ENCODE peak calls at places on chromosome 15, in four cellular contexts. W is AG04450, E is GM06990, V is hepatocyte. T is an unnamed sample.

GRCh38 chr15:35305906-35306305 is 220.8 kb upstream of the NANOGP8 start:
- DNase-seq in W (peak; percentile 67), E (no peak), V (peak; percentile 44), T (no peak)

GRCh38 chr15:54197995-54198394 is 219.8 kb downstream of the UNC13C start:
- DNase-seq in W (no peak), E (no peak), V (no peak), T (no peak)

GRCh38 chr15:72342385-72342784 is 22.4 kb upstream of the CELF6 start:
- DNase-seq in W (no peak), E (no peak), V (peak; percentile 30), T (no peak)

GRCh38 chr15:29518442-29518841 is 248.8 kb upstream of the NSMCE3 start:
- DNase-seq in W (no peak), E (no peak), V (no peak), T (no peak)

GRCh38 chr15:70912187-70912586 is 19.6 kb downstream of the LRRC49 start:
- DNase-seq in W (no peak), E (no peak), V (no peak), T (no peak)

GRCh38 chr15:71542836-71543235 is 267.5 kb upstream of the NR2E3 start:
- DNase-seq in W (no peak), E (no peak), V (no peak), T (no peak)

GRCh38 chr15:98958076-98958475 is 49.5 kb downstream of the PGPEP1L start:
- DNase-seq in W (no peak), E (no peak), V (no peak), T (no peak)

GRCh38 chr15:55991841-55992768 is 1.3 kb downstream of the NEDD4 start:
- DNase-seq in W (no peak), E (no peak), V (peak; percentile 53), T (no peak)

GRCh38 chr15:70768247-70768883 is 5.0 kb upstream of the UACA start:
- DNase-seq in W (no peak), E (peak; percentile 1), V (peak; percentile 25), T (no peak)

GRCh38 chr15:35885870-35886269 is 339.9 kb upstream of the DPH6 start:
- DNase-seq in W (no peak), E (no peak), V (no peak), T (no peak)

GRCh38 chr15:88651293-88651692 is 12.5 kb downstream of the ISG20 start:
- DNase-seq in W (no peak), E (no peak), V (no peak), T (no peak)

GRCh38 chr15:43218908-43219706 is 1.7 kb downstream of the EPB42 start:
- DNase-seq in W (no peak), E (no peak), V (peak; percentile 47), T (no peak)

GRCh38 chr15:76931397-76932089 is at the start of gene RCN2:
- DNase-seq in W (peak; percentile 72), E (peak; percentile 95), V (peak; percentile 98), T (peak; percentile 72)

GRCh38 chr15:59199775-59200465 is 6.7 kb upstream of the LDHAL6B start:
- DNase-seq in W (no peak), E (no peak), V (peak; percentile 61), T (no peak)

GRCh38 chr15:78841307-78841706 is 30.0 kb upstream of the ADAMTS7 start:
- DNase-seq in W (no peak), E (no peak), V (no peak), T (no peak)

GRCh38 chr15:92158426-92158825 is 235.3 kb upstream of the ST8SIA2 start:
- DNase-seq in W (no peak), E (no peak), V (peak; percentile 75), T (peak; percentile 7)

GRCh38 chr15:39789736-39790135 is 7.1 kb upstream of the FSIP1 start:
- DNase-seq in W (no peak), E (no peak), V (no peak), T (no peak)

GRCh38 chr15:41043276-41043675 is 72.8 kb downstream of the INO80 start:
- DNase-seq in W (peak; percentile 15), E (no peak), V (no peak), T (no peak)

GRCh38 chr15:88324241-88325065 is 67.9 kb upstream of the NTRK3 start:
- DNase-seq in W (no peak), E (no peak), V (no peak), T (no peak)

GRCh38 chr15:50233192-50233736 is 32.3 kb downstream of the HDC start:
- DNase-seq in W (no peak), E (no peak), V (no peak), T (no peak)

GRCh38 chr15:24823473-24823872 is 131.3 kb upstream of the SNRPN start:
- DNase-seq in W (no peak), E (no peak), V (peak; percentile 84), T (no peak)

GRCh38 chr15:69403611-69404010 is 10.5 kb upstream of the KIF23 start:
- DNase-seq in W (peak; percentile 72), E (no peak), V (no peak), T (no peak)

GRCh38 chr15:70192041-70192440 is 94.3 kb upstream of the TLE3 start:
- DNase-seq in W (no peak), E (no peak), V (no peak), T (no peak)

GRCh38 chr15:47184405-47185221 is 532.7 kb upstream of the SEMA6D start:
- DNase-seq in W (no peak), E (no peak), V (peak; percentile 54), T (no peak)

GRCh38 chr15:78914027-78914764 is 30.6 kb downstream of the CTSH start:
- DNase-seq in W (no peak), E (no peak), V (no peak), T (no peak)

GRCh38 chr15:40313531-40314398 is 6.0 kb upstream of the PLCB2 start:
- DNase-seq in W (no peak), E (no peak), V (peak; percentile 57), T (no peak)

GRCh38 chr15:40477703-40478269 is 7.0 kb downstream of the CHST14 start:
- DNase-seq in W (no peak), E (no peak), V (no peak), T (no peak)

GRCh38 chr15:25239471-25240345 is 199.1 kb downstream of the UBE3A start:
- DNase-seq in W (no peak), E (no peak), V (no peak), T (no peak)

GRCh38 chr15:58019503-58020376 is 45.8 kb downstream of the ALDH1A2 start:
- DNase-seq in W (no peak), E (no peak), V (no peak), T (no peak)

GRCh38 chr15:45185903-45186770 is 1.6 kb downstream of the SHF start:
- DNase-seq in W (no peak), E (no peak), V (no peak), T (no peak)
- H3K4me3 ChIP-seq in W (peak overlapping the region; percentile 76), E (no peak overlapping the region), V (no peak overlapping the region), T (peak overlapping the region; percentile 42)

GRCh38 chr15:74783808-74784175 is 1.9 kb downstream of the CSK start:
- DNase-seq in W (no peak), E (no peak), V (no peak), T (no peak)
- H3K4me3 ChIP-seq in W (peak overlapping the region; percentile 90), E (peak overlapping the region; percentile 98), V (peak overlapping the region; percentile 99), T (peak overlapping the region; percentile 95)

DNA sequence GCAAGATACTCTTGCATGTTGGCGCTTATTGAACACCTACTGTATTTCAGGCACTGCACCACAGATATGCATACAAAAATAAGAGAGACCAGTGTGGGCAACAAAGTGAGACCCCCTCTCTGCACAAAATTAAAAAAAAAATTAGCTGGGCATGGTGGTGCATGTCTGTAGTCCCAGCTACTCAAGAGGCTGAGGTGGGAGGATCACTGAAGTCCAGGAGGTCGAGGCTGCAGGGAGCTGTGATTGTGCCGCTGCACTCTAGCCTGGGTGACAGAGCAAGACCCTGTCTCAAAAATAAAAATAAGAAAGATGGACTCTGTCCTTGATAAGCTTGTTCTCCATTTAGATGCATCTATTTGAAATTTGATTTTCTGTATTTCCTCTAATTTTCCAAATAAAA is 20.8 kb downstream of the FEM1B start:
- DNase-seq in W (no peak), E (no peak), V (no peak), T (no peak)
- H3K4me3 ChIP-seq in W (no peak overlapping the region), E (peak overlapping the region; percentile 44), V (no peak overlapping the region), T (no peak overlapping the region)

GRCh38 chr15:75199347-75199976 is 2.2 kb upstream of the C15orf39 start:
- DNase-seq in W (no peak), E (no peak), V (no peak), T (peak; percentile 45)

GRCh38 chr15:75197062-75197630 is 4.5 kb upstream of the C15orf39 start:
- DNase-seq in W (no peak), E (no peak), V (no peak), T (no peak)

GRCh38 chr15:75200391-75200764 is 1.3 kb upstream of the C15orf39 start:
- DNase-seq in W (no peak), E (no peak), V (no peak), T (no peak)

GRCh38 chr15:75200765-75201608 is 695 bp upstream of the C15orf39 start:
- DNase-seq in W (no peak), E (peak; percentile 54), V (peak; percentile 90), T (peak; percentile 60)

GRCh38 chr15:75198560-75199346 is 2.9 kb upstream of the C15orf39 start:
- DNase-seq in W (no peak), E (peak; percentile 61), V (no peak), T (peak; percentile 94)
- H3K4me3 ChIP-seq in W (no peak overlapping the region), E (no peak overlapping the region), V (no peak overlapping the region), T (peak overlapping the region; percentile 51)

GRCh38 chr15:85579957-85580694 is 199.7 kb downstream of the AKAP13 start:
- DNase-seq in W (no peak), E (no peak), V (peak; percentile 31), T (no peak)
- H3K4me3 ChIP-seq in W (no peak overlapping the region), E (no peak overlapping the region), V (no peak overlapping the region), T (no peak overlapping the region)

GRCh38 chr15:90401499-90401898 is 13.5 kb downstream of the IQGAP1 start:
- DNase-seq in W (no peak), E (no peak), V (no peak), T (no peak)
- H3K4me3 ChIP-seq in W (no peak overlapping the region), E (no peak overlapping the region), V (no peak overlapping the region), T (no peak overlapping the region)

GRCh38 chr15:66565141-66565595 is 630 bp downstream of the LCTL start:
- DNase-seq in W (no peak), E (no peak), V (no peak), T (no peak)
- H3K4me3 ChIP-seq in W (peak overlapping the region; percentile 52), E (no peak overlapping the region), V (no peak overlapping the region), T (no peak overlapping the region)

T was measured in GM12864.